ENCODE peak calls at places on chromosome 21, in four cellular contexts. X is A549; A is NCI-H1092; C is stimulated activated CD8-positive, alpha-beta memory T cell treated with anti-CD3 and anti-CD28 coated beads, Interleukin-15, amount 100 ng/mL, for 4 hours. N is an unnamed sample.

GRCh38 chr21:37219766-37220432 is 47.2 kb downstream of the VPS26C start:
- DNase-seq in C (no peak), X (peak), A (no peak), N (no peak)

GRCh38 chr21:37606549-37606948 is 240.0 kb downstream of the DYRK1A start:
- DNase-seq in X (no peak), C (no peak), A (no peak), N (no peak)

GRCh38 chr21:44691686-44692085 is 5.3 kb upstream of the KRTAP10-12 start:
- DNase-seq in A (no peak), C (no peak), X (no peak), N (no peak)

GRCh38 chr21:38806942-38807284 is 1.2 kb downstream of the ETS2 start:
- DNase-seq in C (no peak), X (no peak), A (no peak), N (no peak)

GRCh38 chr21:15667824-15668223 is 62.0 kb upstream of the USP25 start:
- DNase-seq in A (no peak), C (no peak), X (no peak), N (no peak)

GRCh38 chr21:37075214-37075770 is 2.2 kb downstream of the TTC3 start:
- DNase-seq in X (no peak), A (no peak), C (no peak), N (no peak)

GRCh38 chr21:43893536-43894205 is 28.6 kb downstream of the AGPAT3 start:
- DNase-seq in C (no peak), X (no peak), A (no peak), N (no peak)

GRCh38 chr21:27759091-27759659 is 792.3 kb upstream of the ADAMTS5 start:
- DNase-seq in A (no peak), C (no peak), X (no peak), N (no peak)

GRCh38 chr21:42411891-42412635 is 8.4 kb downstream of the UBASH3A start:
- DNase-seq in X (peak), A (no peak), C (no peak), N (no peak)

N was measured in NCI-H1436.